ENCODE peak calls at places on chromosomes 1 and 21, in four cellular contexts. One of them, this sample, is unnamed.

GRCh38 chr1:6097824-6098223 is 52.1 kb downstream of the KCNAB2 start:
- DNase-seq in RWPE1: no peak
- DNase-seq in fibroblast of the aortic adventitia: no peak
- DNase-seq in NT2/D1: no peak
- DNase-seq in this sample: no peak

GRCh38 chr1:206905295-206906164 is 8.3 kb downstream of the IL24 start:
- DNase-seq in NT2/D1: no peak
- DNase-seq in RWPE1: peak; percentile 95
- DNase-seq in fibroblast of the aortic adventitia: peak; percentile 92
- DNase-seq in this sample: peak; percentile 96

GRCh38 chr1:228749765-228750164 is 14.5 kb downstream of the RHOU start:
- DNase-seq in RWPE1: no peak
- DNase-seq in NT2/D1: no peak
- DNase-seq in fibroblast of the aortic adventitia: no peak
- DNase-seq in this sample: no peak

GRCh38 chr1:119784127-119784781 is 15.5 kb upstream of the HMGCS2 start:
- DNase-seq in NT2/D1: no peak
- DNase-seq in RWPE1: no peak
- DNase-seq in fibroblast of the aortic adventitia: peak; percentile 88
- DNase-seq in this sample: peak; percentile 65

GRCh38 chr1:21396516-21396915 is 43.4 kb upstream of the NBPF3 start:
- DNase-seq in fibroblast of the aortic adventitia: no peak
- DNase-seq in RWPE1: no peak
- DNase-seq in NT2/D1: no peak
- DNase-seq in this sample: no peak

GRCh38 chr1:228166170-228166936 is 749 bp downstream of the IBA57 start:
- DNase-seq in NT2/D1: no peak
- DNase-seq in fibroblast of the aortic adventitia: peak; percentile 49
- DNase-seq in RWPE1: peak; percentile 25
- DNase-seq in this sample: peak; percentile 71

GRCh38 chr21:36428789-36429671 is 43.8 kb downstream of the CHAF1B start:
- DNase-seq in NT2/D1: no peak
- DNase-seq in RWPE1: no peak
- DNase-seq in fibroblast of the aortic adventitia: no peak
- DNase-seq in this sample: no peak

GRCh38 chr1:165452336-165453130 is 7.6 kb upstream of the RXRG start:
- DNase-seq in RWPE1: no peak
- DNase-seq in fibroblast of the aortic adventitia: no peak
- DNase-seq in NT2/D1: no peak
- DNase-seq in this sample: no peak

GRCh38 chr1:35111106-35111505 is 31.9 kb downstream of the ZMYM1 start:
- DNase-seq in NT2/D1: no peak
- DNase-seq in RWPE1: peak; percentile 34
- DNase-seq in fibroblast of the aortic adventitia: peak; percentile 65
- DNase-seq in this sample: peak; percentile 70

GRCh38 chr1:12135612-12136011 is 31.2 kb upstream of the TNFRSF1B start:
- DNase-seq in fibroblast of the aortic adventitia: peak; percentile 82
- DNase-seq in RWPE1: no peak
- DNase-seq in NT2/D1: no peak
- DNase-seq in this sample: peak; percentile 20

GRCh38 chr1:26855636-26856035 is 7.3 kb upstream of the SFN start:
- DNase-seq in fibroblast of the aortic adventitia: no peak
- DNase-seq in RWPE1: no peak
- DNase-seq in NT2/D1: no peak
- DNase-seq in this sample: no peak

GRCh38 chr1:156025873-156026272 is 5.1 kb upstream of the SSR2 start:
- DNase-seq in NT2/D1: peak; percentile 67
- DNase-seq in RWPE1: no peak
- DNase-seq in fibroblast of the aortic adventitia: peak; percentile 30
- DNase-seq in this sample: no peak

GRCh38 chr1:240194120-240194519 is 102.4 kb downstream of the FMN2 start:
- DNase-seq in RWPE1: no peak
- DNase-seq in NT2/D1: no peak
- DNase-seq in fibroblast of the aortic adventitia: peak; percentile 95
- DNase-seq in this sample: peak; percentile 91

This sample was measured in AG10803.